ENCODE peak calls at places on chromosomes 11 and 22, in four cellular contexts. One of them, this sample, is unnamed.

GRCh38 chr11:32987851-32988250 is 27.8 kb upstream of the DEPDC7 start:
- DNase-seq in kidney glomerular epithelial cell: no peak
- DNase-seq in HTR-8/SVneo: no peak
- DNase-seq in stimulated activated naive CD4-positive, alpha-beta T cell: no peak
- DNase-seq in this sample: no peak

GRCh38 chr22:45185718-45186511 is 22.2 kb downstream of the NUP50 start:
- DNase-seq in stimulated activated naive CD4-positive, alpha-beta T cell: no peak
- DNase-seq in kidney glomerular epithelial cell: no peak
- DNase-seq in HTR-8/SVneo: no peak
- DNase-seq in this sample: no peak

GRCh38 chr11:128837627-128838026 is 29.5 kb downstream of the KCNJ1 start:
- DNase-seq in kidney glomerular epithelial cell: no peak
- DNase-seq in HTR-8/SVneo: no peak
- DNase-seq in stimulated activated naive CD4-positive, alpha-beta T cell: no peak
- DNase-seq in this sample: no peak

GRCh38 chr11:45805305-45806071 is 539 bp downstream of the SLC35C1 start:
- DNase-seq in stimulated activated naive CD4-positive, alpha-beta T cell: no peak
- DNase-seq in kidney glomerular epithelial cell: peak
- DNase-seq in HTR-8/SVneo: peak
- DNase-seq in this sample: peak

GRCh38 chr11:130892847-130893246 is 23.4 kb downstream of the SNX19 start:
- DNase-seq in stimulated activated naive CD4-positive, alpha-beta T cell: no peak
- DNase-seq in kidney glomerular epithelial cell: no peak
- DNase-seq in HTR-8/SVneo: no peak
- DNase-seq in this sample: no peak

GRCh38 chr22:39169797-39170466 is 17.5 kb upstream of the CBX7 start:
- DNase-seq in kidney glomerular epithelial cell: no peak
- DNase-seq in stimulated activated naive CD4-positive, alpha-beta T cell: no peak
- DNase-seq in HTR-8/SVneo: no peak
- DNase-seq in this sample: no peak

GRCh38 chr11:122637538-122637937 is 18.0 kb upstream of the UBASH3B start:
- DNase-seq in kidney glomerular epithelial cell: no peak
- DNase-seq in HTR-8/SVneo: no peak
- DNase-seq in stimulated activated naive CD4-positive, alpha-beta T cell: no peak
- DNase-seq in this sample: no peak

GRCh38 chr11:119016216-119017009 is 1.7 kb downstream of the RPS25 start:
- DNase-seq in HTR-8/SVneo: no peak
- DNase-seq in kidney glomerular epithelial cell: no peak
- DNase-seq in stimulated activated naive CD4-positive, alpha-beta T cell: no peak
- DNase-seq in this sample: no peak

GRCh38 chr11:102267602-102268001 is 49.7 kb upstream of the BIRC3 start:
- DNase-seq in stimulated activated naive CD4-positive, alpha-beta T cell: no peak
- DNase-seq in kidney glomerular epithelial cell: peak
- DNase-seq in HTR-8/SVneo: peak
- DNase-seq in this sample: no peak

GRCh38 chr11:76620471-76620870 is 50.1 kb downstream of the LRRC32 start:
- DNase-seq in HTR-8/SVneo: no peak
- DNase-seq in kidney glomerular epithelial cell: peak
- DNase-seq in stimulated activated naive CD4-positive, alpha-beta T cell: no peak
- DNase-seq in this sample: no peak

GRCh38 chr11:130164221-130164570 is 4.6 kb downstream of the ST14 start:
- DNase-seq in stimulated activated naive CD4-positive, alpha-beta T cell: no peak
- DNase-seq in HTR-8/SVneo: no peak
- DNase-seq in kidney glomerular epithelial cell: no peak
- DNase-seq in this sample: no peak

GRCh38 chr11:128881221-128881620 is 9.9 kb upstream of the KCNJ5 start:
- DNase-seq in kidney glomerular epithelial cell: no peak
- DNase-seq in stimulated activated naive CD4-positive, alpha-beta T cell: no peak
- DNase-seq in HTR-8/SVneo: no peak
- DNase-seq in this sample: no peak

GRCh38 chr22:19120829-19121630 is 1.2 kb downstream of the DGCR2 start:
- DNase-seq in kidney glomerular epithelial cell: peak
- DNase-seq in stimulated activated naive CD4-positive, alpha-beta T cell: no peak
- DNase-seq in HTR-8/SVneo: peak
- DNase-seq in this sample: peak

GRCh38 chr11:133840479-133840941 is 4.8 kb downstream of the SPATA19 start:
- DNase-seq in kidney glomerular epithelial cell: no peak
- DNase-seq in stimulated activated naive CD4-positive, alpha-beta T cell: no peak
- DNase-seq in HTR-8/SVneo: no peak
- DNase-seq in this sample: no peak

GRCh38 chr11:7612661-7613393 is 60.5 kb downstream of the CYB5R2 start:
- DNase-seq in HTR-8/SVneo: no peak
- DNase-seq in stimulated activated naive CD4-positive, alpha-beta T cell: no peak
- DNase-seq in kidney glomerular epithelial cell: no peak
- DNase-seq in this sample: peak

GRCh38 chr11:45073575-45074225 is 72.7 kb upstream of the PRDM11 start:
- DNase-seq in stimulated activated naive CD4-positive, alpha-beta T cell: no peak
- DNase-seq in HTR-8/SVneo: no peak
- DNase-seq in kidney glomerular epithelial cell: no peak
- DNase-seq in this sample: no peak

GRCh38 chr11:61609970-61610347 is 29.1 kb upstream of the SYT7 start:
- DNase-seq in kidney glomerular epithelial cell: no peak
- DNase-seq in HTR-8/SVneo: no peak
- DNase-seq in stimulated activated naive CD4-positive, alpha-beta T cell: no peak
- DNase-seq in this sample: no peak

GRCh38 chr22:43312608-43313007 is 30.6 kb downstream of the SCUBE1 start:
- DNase-seq in stimulated activated naive CD4-positive, alpha-beta T cell: no peak
- DNase-seq in kidney glomerular epithelial cell: no peak
- DNase-seq in HTR-8/SVneo: no peak
- DNase-seq in this sample: no peak

GRCh38 chr22:46734830-46735453 is 3.1 kb downstream of the CERK start:
- DNase-seq in stimulated activated naive CD4-positive, alpha-beta T cell: peak
- DNase-seq in HTR-8/SVneo: no peak
- DNase-seq in kidney glomerular epithelial cell: no peak
- DNase-seq in this sample: no peak

GRCh38 chr11:81644239-81644840 is 1089.3 kb downstream of the FAM181B start:
- DNase-seq in kidney glomerular epithelial cell: peak
- DNase-seq in HTR-8/SVneo: peak
- DNase-seq in stimulated activated naive CD4-positive, alpha-beta T cell: no peak
- DNase-seq in this sample: no peak

GRCh38 chr11:124115782-124116616 is 749 bp downstream of the VWA5A start:
- DNase-seq in kidney glomerular epithelial cell: no peak
- DNase-seq in stimulated activated naive CD4-positive, alpha-beta T cell: no peak
- DNase-seq in HTR-8/SVneo: no peak
- DNase-seq in this sample: peak

GRCh38 chr11:118290923-118291322 is 13.6 kb upstream of the CD3E start:
- DNase-seq in stimulated activated naive CD4-positive, alpha-beta T cell: no peak
- DNase-seq in kidney glomerular epithelial cell: no peak
- DNase-seq in HTR-8/SVneo: peak
- DNase-seq in this sample: peak

GRCh38 chr11:114216804-114217195 is 79.4 kb upstream of the NNMT start:
- DNase-seq in HTR-8/SVneo: no peak
- DNase-seq in stimulated activated naive CD4-positive, alpha-beta T cell: no peak
- DNase-seq in kidney glomerular epithelial cell: no peak
- DNase-seq in this sample: no peak

GRCh38 chr11:68127791-68128681 is 6.8 kb upstream of the CHKA start:
- DNase-seq in HTR-8/SVneo: no peak
- DNase-seq in stimulated activated naive CD4-positive, alpha-beta T cell: no peak
- DNase-seq in kidney glomerular epithelial cell: no peak
- DNase-seq in this sample: peak

GRCh38 chr11:86676533-86677154 is 4.2 kb upstream of the ME3 start:
- DNase-seq in HTR-8/SVneo: peak
- DNase-seq in stimulated activated naive CD4-positive, alpha-beta T cell: no peak
- DNase-seq in kidney glomerular epithelial cell: no peak
- DNase-seq in this sample: no peak

GRCh38 chr11:43410394-43410793 is 51.7 kb downstream of the TTC17 start:
- DNase-seq in kidney glomerular epithelial cell: no peak
- DNase-seq in stimulated activated naive CD4-positive, alpha-beta T cell: no peak
- DNase-seq in HTR-8/SVneo: no peak
- DNase-seq in this sample: peak

GRCh38 chr11:6927030-6927617 is 898 bp downstream of the ZNF215 start:
- DNase-seq in stimulated activated naive CD4-positive, alpha-beta T cell: no peak
- DNase-seq in kidney glomerular epithelial cell: no peak
- DNase-seq in HTR-8/SVneo: no peak
- DNase-seq in this sample: no peak

GRCh38 chr11:101126551-101127347 is 2.9 kb downstream of the PGR start:
- DNase-seq in HTR-8/SVneo: no peak
- DNase-seq in kidney glomerular epithelial cell: peak
- DNase-seq in stimulated activated naive CD4-positive, alpha-beta T cell: no peak
- DNase-seq in this sample: peak

GRCh38 chr11:19646921-19647320 is 65.7 kb upstream of the NAV2 start:
- DNase-seq in stimulated activated naive CD4-positive, alpha-beta T cell: no peak
- DNase-seq in kidney glomerular epithelial cell: peak
- DNase-seq in HTR-8/SVneo: peak
- DNase-seq in this sample: peak

GRCh38 chr11:47285969-47286770 is 16.2 kb downstream of the MADD start:
- DNase-seq in stimulated activated naive CD4-positive, alpha-beta T cell: no peak
- DNase-seq in HTR-8/SVneo: no peak
- DNase-seq in kidney glomerular epithelial cell: no peak
- DNase-seq in this sample: no peak

GRCh38 chr11:36601145-36601544 is 3.1 kb upstream of the RAG2 start:
- DNase-seq in kidney glomerular epithelial cell: no peak
- DNase-seq in HTR-8/SVneo: no peak
- DNase-seq in stimulated activated naive CD4-positive, alpha-beta T cell: no peak
- DNase-seq in this sample: no peak

GRCh38 chr22:34395370-34395769 is 475.1 kb upstream of the LARGE1 start:
- DNase-seq in kidney glomerular epithelial cell: no peak
- DNase-seq in HTR-8/SVneo: no peak
- DNase-seq in stimulated activated naive CD4-positive, alpha-beta T cell: no peak
- DNase-seq in this sample: no peak

GRCh38 chr11:102940714-102941588 is 14.6 kb downstream of the MMP13 start:
- DNase-seq in kidney glomerular epithelial cell: peak
- DNase-seq in HTR-8/SVneo: peak
- DNase-seq in stimulated activated naive CD4-positive, alpha-beta T cell: no peak
- DNase-seq in this sample: peak

GRCh38 chr11:119678351-119678750 is 50.6 kb downstream of the NECTIN1 start:
- DNase-seq in kidney glomerular epithelial cell: no peak
- DNase-seq in stimulated activated naive CD4-positive, alpha-beta T cell: no peak
- DNase-seq in HTR-8/SVneo: no peak
- DNase-seq in this sample: no peak

GRCh38 chr11:109486129-109486528 is 64.1 kb downstream of the C11orf87 start:
- DNase-seq in HTR-8/SVneo: no peak
- DNase-seq in stimulated activated naive CD4-positive, alpha-beta T cell: no peak
- DNase-seq in kidney glomerular epithelial cell: no peak
- DNase-seq in this sample: no peak

GRCh38 chr11:131877246-131877645 is 506.8 kb downstream of the NTM start:
- DNase-seq in kidney glomerular epithelial cell: no peak
- DNase-seq in HTR-8/SVneo: no peak
- DNase-seq in stimulated activated naive CD4-positive, alpha-beta T cell: no peak
- DNase-seq in this sample: no peak